ENCODE peak calls at places on chromosomes 7 and 10, in six cellular contexts. N, M, R, W, T and V are unnamed samples.

GRCh38 chr10:34407227-34407626 is 407.9 kb downstream of the PARD3 start:
- DNase-seq in N (no peak), M (no peak), R (no peak), W (no peak), T (no peak), V (no peak)

GRCh38 chr7:150986556-150986955 is 4.3 kb upstream of the NOS3 start:
- DNase-seq in N (no peak), M (no peak), R (no peak), W (no peak), T (no peak), V (no peak)

GRCh38 chr7:102872460-102872859 is 40.3 kb upstream of the LRRC17 start:
- DNase-seq in N (no peak), M (no peak), R (no peak), W (no peak), T (no peak), V (no peak)

GRCh38 chr10:79335470-79336235 is 11.6 kb upstream of the PPIF start:
- DNase-seq in N (no peak), M (no peak), R (no peak), W (no peak), T (no peak), V (no peak)

GRCh38 chr7:96238976-96239766 is 82.7 kb downstream of the SLC25A13 start:
- DNase-seq in N (no peak), M (no peak), R (no peak), W (no peak), T (no peak), V (no peak)

GRCh38 chr7:107234436-107234835 is 65.6 kb downstream of the HBP1 start:
- DNase-seq in N (no peak), M (no peak), R (no peak), W (no peak), T (no peak), V (no peak)

GRCh38 chr7:22375359-22376048 is 18.6 kb upstream of the RAPGEF5 start:
- DNase-seq in N (no peak), M (no peak), R (no peak), W (no peak), T (no peak), V (no peak)

GRCh38 chr7:83109352-83109751 is 53.3 kb downstream of the PCLO start:
- DNase-seq in N (no peak), M (no peak), R (no peak), W (no peak), T (no peak), V (no peak)

DNA sequence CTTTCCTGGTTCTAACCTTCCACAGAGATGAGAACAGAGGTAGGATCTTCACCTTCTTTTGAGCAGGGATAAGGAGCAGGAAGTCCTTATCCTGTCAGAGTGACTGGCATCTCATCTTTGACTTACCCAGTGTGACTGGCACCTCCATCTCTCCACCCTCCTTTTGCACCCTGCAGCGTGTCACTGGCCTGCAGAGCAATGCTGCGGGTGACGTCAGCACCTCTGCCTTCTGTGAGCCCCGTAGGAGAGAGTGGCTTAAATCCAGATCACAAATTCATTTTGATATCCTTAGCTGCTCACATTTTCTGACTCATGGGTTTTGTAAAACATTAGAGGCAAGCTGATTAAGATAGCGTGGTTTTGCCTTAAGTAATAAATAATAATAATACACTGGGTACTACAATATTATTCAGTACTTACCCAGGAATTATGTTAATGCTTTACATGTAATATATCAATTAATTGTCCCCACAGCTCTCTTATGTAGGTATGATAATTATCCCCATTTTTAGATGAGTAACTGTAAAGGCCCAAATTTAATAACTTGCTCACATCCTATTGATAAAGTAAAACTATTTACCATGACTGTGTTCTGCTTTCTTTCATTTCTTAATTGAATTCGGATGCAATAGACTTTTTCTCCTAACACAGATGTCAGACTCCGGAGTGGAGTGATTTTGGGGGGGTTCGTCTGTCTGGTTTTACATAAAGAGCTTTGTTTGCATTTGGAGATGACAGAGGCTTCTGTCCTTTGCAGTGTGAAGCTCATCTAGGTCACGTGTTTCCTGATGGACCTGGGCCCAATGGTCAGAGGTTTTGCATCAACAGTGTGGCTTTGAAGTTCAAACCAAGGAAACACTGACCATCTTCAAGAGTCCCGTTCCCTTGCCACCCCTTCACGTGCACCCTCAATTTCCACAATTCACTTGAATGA is 24.9 kb downstream of the MSRB2 start:
- DNase-seq in N (no peak), M (no peak), R (no peak), W (no peak), T (no peak), V (no peak)
- TF ChIP-seq CTCF in N (no peak), M (no peak), R (no peak), W (no peak), T (no peak), V (no peak)

GRCh38 chr7:43756368-43757072 is 2.0 kb upstream of the BLVRA start:
- DNase-seq in N (no peak), M (no peak), R (no peak), W (no peak), T (peak; percentile 42), V (no peak)

GRCh38 chr7:43753401-43753800 is 5.1 kb upstream of the BLVRA start:
- DNase-seq in N (no peak), M (no peak), R (no peak), W (no peak), T (no peak), V (no peak)

GRCh38 chr7:43752411-43752810 is 6.1 kb upstream of the BLVRA start:
- DNase-seq in N (no peak), M (no peak), R (no peak), W (no peak), T (no peak), V (no peak)

GRCh38 chr7:43754596-43754995 is 3.9 kb upstream of the BLVRA start:
- DNase-seq in N (no peak), M (no peak), R (no peak), W (no peak), T (no peak), V (no peak)

DNA sequence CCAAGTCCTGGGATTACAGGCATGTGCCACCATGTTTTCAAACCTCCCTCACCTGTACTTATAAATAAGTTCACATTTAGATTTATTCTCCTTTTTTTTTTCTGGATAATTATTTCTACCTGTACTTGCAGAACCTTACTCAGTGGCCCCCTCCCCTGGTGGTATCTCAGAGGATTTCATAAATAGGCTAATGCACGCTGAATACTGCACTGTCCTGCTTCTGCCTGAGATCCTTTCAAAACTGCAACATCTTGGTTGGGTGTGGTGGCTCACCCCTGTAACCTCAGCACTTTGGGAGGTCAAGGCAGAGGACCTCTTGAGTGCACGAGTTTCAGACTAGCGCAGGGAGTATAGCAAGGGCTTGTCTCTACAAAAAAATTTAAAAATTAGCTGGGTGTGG is 4.6 kb upstream of the BLVRA start:
- DNase-seq in N (no peak), M (no peak), R (no peak), W (no peak), T (no peak), V (no peak)
- TF ChIP-seq CTCF in N (no peak), M (no peak), R (no peak), W (no peak), T (no peak), V (no peak)

DNA sequence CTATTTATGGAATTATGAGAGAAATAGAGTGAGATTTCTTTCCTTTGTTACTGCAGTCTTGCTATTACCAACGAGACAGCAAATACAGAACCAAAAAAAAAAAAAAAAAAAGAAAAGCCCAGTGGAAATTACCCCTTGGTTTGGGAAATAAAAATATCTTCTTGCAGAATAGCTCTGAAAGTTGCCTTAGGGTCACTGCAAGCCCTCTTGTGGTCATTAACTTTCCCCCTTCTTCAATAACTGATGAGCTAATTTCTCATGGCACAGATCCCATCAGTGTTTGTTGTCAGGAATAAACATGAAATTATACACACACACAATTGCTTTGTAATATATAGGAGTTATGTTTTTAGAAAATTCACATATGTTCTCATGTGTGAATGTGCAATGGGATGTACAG is 111.0 kb upstream of the FEZF1 start:
- DNase-seq in N (no peak), M (no peak), R (no peak), W (no peak), T (no peak), V (no peak)
- TF ChIP-seq CTCF in N (no peak), M (no peak), R (no peak), W (no peak), T (no peak), V (no peak)

DNA sequence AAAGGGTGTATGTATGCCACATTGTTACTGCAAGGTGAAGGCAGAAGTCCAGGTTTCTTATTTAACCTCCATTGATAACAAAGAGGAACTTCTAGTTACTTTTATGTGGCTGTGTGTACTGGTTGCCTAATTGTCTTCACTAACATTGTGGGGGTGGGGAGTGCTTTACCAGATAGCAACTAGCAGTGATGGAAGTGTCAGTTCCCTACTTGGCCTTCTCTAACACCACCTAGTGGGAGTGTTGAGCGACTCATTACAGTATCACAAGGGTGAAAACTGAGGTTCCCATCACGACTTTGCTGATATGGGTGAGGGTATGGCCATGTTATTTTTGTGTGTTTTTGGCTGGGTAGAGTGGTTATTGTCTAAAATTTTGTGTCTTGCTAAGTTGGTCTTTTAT is 274.4 kb downstream of the THSD7A start:
- DNase-seq in N (no peak), M (peak; percentile 13), R (no peak), W (no peak), T (peak; percentile 18), V (peak; percentile 16)
- TF ChIP-seq CTCF in N (peak; percentile 44), M (peak; percentile 27), R (no peak), W (no peak), T (peak; percentile 42), V (no peak)

GRCh38 chr7:18610331-18610948 is 114.9 kb downstream of the HDAC9 start:
- DNase-seq in N (no peak), M (peak; percentile 47), R (no peak), W (no peak), T (peak; percentile 6), V (peak; percentile 10)
- TF ChIP-seq CTCF in N (peak; percentile 76), M (peak; percentile 68), R (no peak), W (peak; percentile 45), T (peak; percentile 63), V (peak; percentile 61)

DNA sequence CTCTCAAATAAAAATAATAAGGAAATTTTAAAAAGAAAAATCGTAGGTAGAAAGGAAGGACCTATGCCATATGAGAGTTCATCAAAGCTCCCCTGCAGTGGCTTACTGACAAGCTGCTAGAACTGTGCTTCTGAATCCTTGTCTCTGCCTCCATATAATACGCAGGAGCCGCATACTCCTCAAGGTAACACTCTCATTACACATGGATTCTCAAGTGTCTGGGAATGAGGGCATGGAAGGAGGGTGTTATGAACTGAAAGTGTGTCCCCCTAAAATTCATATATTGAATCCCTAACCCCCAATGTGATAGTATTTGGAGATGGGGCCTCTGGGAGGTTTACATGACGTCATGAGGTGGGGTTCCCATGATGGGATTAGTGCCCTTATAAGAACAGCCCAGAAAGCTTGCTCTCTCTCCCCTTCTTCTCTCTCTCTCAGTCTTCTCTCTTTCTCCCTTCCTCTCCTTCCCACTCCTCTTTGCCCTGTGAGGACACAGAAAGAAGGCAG is 35.2 kb downstream of the CREB3L2 start:
- DNase-seq in N (no peak), M (no peak), R (no peak), W (no peak), T (no peak), V (no peak)
- TF ChIP-seq CTCF in N (no peak), M (no peak), R (no peak), W (no peak), T (no peak), V (no peak)

GRCh38 chr7:130891254-130892094 is 157.5 kb upstream of the KLF14 start:
- DNase-seq in N (no peak), M (no peak), R (no peak), W (peak; percentile 63), T (no peak), V (no peak)
- TF ChIP-seq CTCF in N (no peak), M (no peak), R (no peak), W (no peak), T (no peak), V (no peak)